ENCODE peak calls at places on chromosomes 6 and 20, in five cellular contexts. N is PC-3, G is BE2C, J is tibial nerve, R is HFFc6. H is an unnamed sample.

GRCh38 chr6:138499303-138499991 is at the start of gene NHSL1:
- DNase-seq in N (no peak), G (no peak), J (no peak), R (no peak), H (no peak)

GRCh38 chr20:1813101-1813529 is 82.1 kb upstream of the SIRPA start:
- DNase-seq in N (peak), G (no peak), J (peak), R (peak), H (no peak)

GRCh38 chr20:23203310-23203709 is 117.2 kb upstream of the CD93 start:
- DNase-seq in N (no peak), G (no peak), J (no peak), R (no peak), H (no peak)

GRCh38 chr6:65448806-65449397 is 258.1 kb downstream of the EYS start:
- DNase-seq in N (no peak), G (no peak), J (no peak), R (no peak), H (no peak)

GRCh38 chr6:149615805-149616204 is 32.7 kb downstream of the KATNA1 start:
- DNase-seq in N (no peak), G (no peak), J (no peak), R (no peak), H (no peak)

GRCh38 chr20:38418509-38419204 is 16.5 kb downstream of the SNHG17 start:
- DNase-seq in N (no peak), G (no peak), J (peak), R (peak), H (no peak)

GRCh38 chr20:51487525-51488279 is 54.8 kb downstream of the NFATC2 start:
- DNase-seq in N (peak), G (no peak), J (no peak), R (peak), H (no peak)

GRCh38 chr6:71642793-71643192 is 243.6 kb upstream of the RIMS1 start:
- DNase-seq in N (no peak), G (no peak), J (no peak), R (no peak), H (no peak)

GRCh38 chr20:57660510-57661199 is 40.4 kb upstream of the ZBP1 start:
- DNase-seq in N (no peak), G (no peak), J (no peak), R (no peak), H (peak)

GRCh38 chr6:117829594-117830319 is 77.3 kb upstream of the SLC35F1 start:
- DNase-seq in N (peak), G (peak), J (no peak), R (peak), H (no peak)

GRCh38 chr6:107440935-107441334 is 18.4 kb downstream of the PDSS2 start:
- DNase-seq in N (no peak), G (no peak), J (no peak), R (no peak), H (no peak)

GRCh38 chr20:57476073-57476526 is 48.8 kb downstream of the CTCFL start:
- DNase-seq in N (no peak), G (no peak), J (no peak), R (no peak), H (no peak)

GRCh38 chr20:25083141-25083772 is 1.3 kb upstream of the VSX1 start:
- DNase-seq in N (no peak), G (no peak), J (no peak), R (no peak), H (no peak)

GRCh38 chr20:33444797-33445560 is 1.4 kb upstream of the SNTA1 start:
- DNase-seq in N (peak), G (no peak), J (no peak), R (no peak), H (no peak)

GRCh38 chr20:8589956-8590355 is 457.9 kb downstream of the PLCB1 start:
- DNase-seq in N (peak), G (no peak), J (no peak), R (peak), H (no peak)

GRCh38 chr6:156633291-156633690 is 143.9 kb upstream of the ARID1B start:
- DNase-seq in N (no peak), G (no peak), J (no peak), R (no peak), H (no peak)

GRCh38 chr20:19907326-19908056 is 109.7 kb upstream of the NAA20 start:
- DNase-seq in N (no peak), G (no peak), J (no peak), R (no peak), H (no peak)

GRCh38 chr6:37007340-37008043 is 2.0 kb downstream of the FGD2 start:
- DNase-seq in N (peak), G (no peak), J (peak), R (no peak), H (no peak)

GRCh38 chr6:106360989-106361430 is 493 bp downstream of the CRYBG1 start:
- DNase-seq in N (peak), G (no peak), J (no peak), R (no peak), H (no peak)

GRCh38 chr6:45685076-45685475 is 307.3 kb upstream of the SUPT3H start:
- DNase-seq in N (no peak), G (no peak), J (no peak), R (no peak), H (no peak)

GRCh38 chr6:139285590-139285989 is 6.2 kb downstream of the TXLNB start:
- DNase-seq in N (no peak), G (no peak), J (no peak), R (no peak), H (no peak)

GRCh38 chr20:50982372-50982771 is 23.8 kb downstream of the MOCS3 start:
- DNase-seq in N (peak), G (no peak), J (no peak), R (peak), H (no peak)

GRCh38 chr6:169452117-169452868 is 198.6 kb upstream of the THBS2 start:
- DNase-seq in N (no peak), G (no peak), J (peak), R (peak), H (peak)

GRCh38 chr6:110296151-110297028 is 61.8 kb downstream of the METTL24 start:
- DNase-seq in N (no peak), G (no peak), J (no peak), R (no peak), H (no peak)

DNA sequence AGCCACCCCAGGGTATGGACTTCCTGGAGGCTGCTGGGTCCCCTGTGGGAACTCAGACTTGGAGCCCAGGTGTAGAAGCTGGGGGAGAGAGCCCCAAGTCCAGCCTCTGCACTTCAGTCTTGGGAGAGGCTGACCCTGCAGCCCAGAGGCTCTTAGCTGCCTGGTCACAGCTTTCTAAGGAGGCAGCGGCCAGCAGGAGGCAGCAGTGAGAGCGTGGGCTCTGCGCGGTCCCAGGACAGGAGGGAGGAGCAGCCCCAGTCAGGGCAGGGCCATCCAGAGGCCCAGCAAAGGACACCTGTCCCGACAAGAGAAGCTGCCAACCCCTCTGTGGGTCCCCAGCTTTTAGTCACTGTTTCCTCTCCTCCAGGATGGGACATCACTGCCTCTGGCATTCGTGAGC is 9.4 kb downstream of the TREML2 start:
- DNase-seq in N (peak), G (no peak), J (no peak), R (no peak), H (no peak)
- TF ChIP-seq CTCF in N (peak), G (peak), J (peak), R (peak), H (no peak)

DNA sequence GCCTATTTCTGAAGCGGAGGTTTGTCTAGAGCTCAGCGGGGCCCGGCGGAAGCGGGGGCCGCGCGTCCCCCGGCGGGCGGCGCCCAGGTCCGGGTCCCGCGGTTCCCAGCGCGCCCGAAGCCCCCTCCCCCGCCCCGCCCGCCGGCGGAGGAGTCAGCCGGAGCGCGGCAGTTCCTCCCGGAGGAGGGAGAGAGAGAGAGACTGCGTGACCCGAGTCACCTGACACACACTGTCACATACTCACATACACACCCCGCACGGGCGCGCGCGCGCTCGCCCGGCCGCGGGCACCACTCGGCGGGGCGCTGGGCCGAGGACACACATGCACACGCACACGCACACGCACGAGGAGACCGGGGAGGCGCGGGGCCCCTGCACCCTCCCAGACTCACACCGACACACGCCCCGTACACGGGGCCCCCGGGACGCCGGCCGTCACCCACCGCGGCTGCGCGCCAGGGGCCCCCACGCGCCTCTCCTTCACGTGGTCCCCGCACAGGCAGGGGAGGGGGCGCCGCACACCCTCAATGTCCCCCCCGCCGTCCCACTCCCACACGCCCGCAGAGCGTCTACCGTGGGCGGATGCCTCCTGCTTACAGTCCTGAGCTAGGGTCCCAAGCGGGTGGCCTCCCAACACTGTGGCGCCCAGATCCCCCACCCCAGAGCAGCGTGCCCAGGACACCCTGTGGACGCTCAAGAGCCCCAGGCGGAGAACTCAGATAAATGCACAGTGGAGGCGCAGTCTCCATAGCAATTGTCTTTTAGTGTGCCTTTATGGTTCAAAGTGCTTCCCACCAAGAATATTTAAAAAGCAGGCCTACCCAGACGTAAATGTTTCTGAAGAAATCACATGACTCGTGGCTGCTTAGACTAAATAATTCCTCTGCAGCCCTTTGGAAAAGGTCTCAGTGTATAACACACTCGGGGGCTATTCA is at the start of gene RRAGD:
- DNase-seq in N (peak), G (peak), J (peak), R (no peak), H (no peak)
- TF ChIP-seq CTCF in N (no peak), G (no peak), J (peak), R (no peak), H (no peak)

DNA sequence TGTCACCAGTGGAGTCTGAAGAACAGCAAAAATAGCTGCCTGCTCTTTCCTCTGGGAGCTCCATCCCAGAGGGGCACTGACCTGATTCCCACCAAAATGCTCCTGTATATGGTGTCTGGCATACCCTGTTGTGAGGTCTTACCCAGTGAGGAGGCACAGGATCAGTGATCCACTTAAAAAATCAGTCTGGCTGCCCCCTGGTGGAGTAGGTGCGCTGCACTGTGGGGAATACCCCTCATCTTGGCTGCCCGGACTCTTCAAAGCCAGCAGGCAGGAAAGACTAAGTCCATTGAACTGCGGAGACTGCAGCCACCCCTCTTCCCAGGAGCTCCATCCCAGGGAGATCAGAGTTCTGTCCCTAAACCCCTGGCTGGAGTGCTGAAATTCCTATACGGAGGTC is 230.9 kb upstream of the HTR1E start:
- DNase-seq in N (peak), G (peak), J (no peak), R (no peak), H (no peak)
- TF ChIP-seq CTCF in N (peak), G (peak), J (no peak), R (no peak), H (no peak)

GRCh38 chr6:34350100-34350936 is 42.2 kb downstream of the NUDT3 start:
- DNase-seq in N (peak), G (no peak), J (no peak), R (no peak), H (no peak)

GRCh38 chr6:34349226-34349625 is 43.2 kb downstream of the NUDT3 start:
- DNase-seq in N (no peak), G (no peak), J (no peak), R (no peak), H (no peak)

GRCh38 chr6:34346175-34347119 is 46.0 kb downstream of the NUDT3 start:
- DNase-seq in N (no peak), G (no peak), J (no peak), R (no peak), H (no peak)

GRCh38 chr6:34344314-34344713 is 48.2 kb downstream of the NUDT3 start:
- DNase-seq in N (no peak), G (no peak), J (no peak), R (no peak), H (no peak)

DNA sequence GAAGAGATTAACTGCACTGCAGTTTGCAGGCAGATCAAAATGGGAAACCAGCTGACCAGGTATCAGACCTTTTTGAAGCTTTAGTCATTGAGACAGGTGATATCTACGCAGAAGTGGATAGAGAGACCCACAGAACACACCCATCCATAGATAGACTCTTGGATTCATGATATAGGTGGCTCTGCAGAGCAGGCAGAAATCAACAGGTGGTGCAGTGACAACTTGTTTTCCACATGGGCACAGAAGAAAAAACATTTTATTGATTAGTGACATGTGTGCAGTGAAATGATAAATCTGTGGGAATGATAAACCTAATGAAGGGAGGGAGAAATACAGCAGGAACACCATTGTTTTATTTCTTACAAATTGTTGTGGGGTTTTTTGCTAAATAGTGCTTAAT is 45.2 kb downstream of the NUDT3 start:
- DNase-seq in N (no peak), G (no peak), J (no peak), R (no peak), H (no peak)
- TF ChIP-seq CTCF in N (no peak), G (no peak), J (no peak), R (no peak), H (no peak)

GRCh38 chr6:158799051-158799792 is 19.9 kb downstream of the EZR start:
- DNase-seq in N (peak), G (peak), J (no peak), R (peak), H (no peak)
- TF ChIP-seq CTCF in N (peak), G (peak), J (no peak), R (peak), H (no peak)

GRCh38 chr6:31197559-31198305 is 27.2 kb upstream of the POU5F1 start:
- DNase-seq in N (peak), G (peak), J (peak), R (peak), H (peak)
- TF ChIP-seq CTCF in N (no peak), G (no peak), J (no peak), R (no peak), H (no peak)

GRCh38 chr6:49118475-49118874 is 344.6 kb downstream of the MMUT start:
- DNase-seq in N (peak), G (no peak), J (no peak), R (no peak), H (no peak)
- TF ChIP-seq CTCF in N (no peak), G (no peak), J (no peak), R (no peak), H (no peak)

GRCh38 chr20:13213335-13213734 is 7.7 kb upstream of the ISM1 start:
- DNase-seq in N (no peak), G (no peak), J (no peak), R (no peak), H (no peak)
- TF ChIP-seq CTCF in N (no peak), G (no peak), J (no peak), R (no peak), H (no peak)

DNA sequence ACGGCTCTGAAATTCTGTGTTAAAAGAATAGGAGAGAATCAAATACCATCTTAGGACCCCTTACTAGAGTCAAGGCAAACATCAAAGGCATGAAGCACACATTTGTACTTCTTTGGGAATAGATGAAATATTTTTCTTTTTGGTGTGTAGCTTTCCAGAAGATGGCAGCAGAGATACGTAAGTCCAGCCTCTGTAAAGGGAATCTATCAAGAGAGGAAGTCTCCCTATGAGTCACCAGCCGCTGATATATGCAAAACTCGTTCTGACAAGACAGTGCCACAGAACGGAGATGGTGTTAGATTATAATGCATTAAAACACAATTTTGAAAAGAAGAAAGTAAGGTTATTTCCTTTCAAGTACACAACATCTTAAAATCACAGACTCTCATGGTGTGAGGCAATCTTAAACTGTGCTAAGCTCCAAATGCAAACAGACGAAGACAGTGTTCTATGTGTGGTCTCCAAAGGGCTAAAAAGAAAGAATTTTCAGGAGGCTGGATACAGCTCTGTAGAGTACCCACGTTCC is 120.0 kb upstream of the AGPAT4 start:
- DNase-seq in N (peak), G (peak), J (peak), R (peak), H (no peak)
- TF ChIP-seq CTCF in N (peak), G (peak), J (peak), R (peak), H (no peak)